ENCODE peak calls at places on chromosomes 12 and 14, in five cellular contexts. M is vagina, U is H1, W is suprapubic skin, D is transverse colon. V is an unnamed sample.

GRCh38 chr12:57242691-57243454 is 8.1 kb downstream of the STAC3 start:
- DNase-seq in M (no peak), U (peak; percentile 100), W (peak; percentile 76), D (peak; percentile 72), V (no peak)

GRCh38 chr12:59672273-59672672 is 76.4 kb downstream of the SLC16A7 start:
- DNase-seq in M (no peak), U (no peak), W (no peak), D (no peak), V (no peak)

GRCh38 chr12:12476836-12477531 is 85.7 kb downstream of the DUSP16 start:
- DNase-seq in M (no peak), U (peak; percentile 38), W (no peak), D (no peak), V (no peak)

GRCh38 chr12:62166525-62166924 is 93.7 kb upstream of the USP15 start:
- DNase-seq in M (no peak), U (no peak), W (no peak), D (no peak), V (no peak)

GRCh38 chr14:64461221-64461620 is 4.1 kb upstream of the AKAP5 start:
- DNase-seq in M (no peak), U (no peak), W (no peak), D (no peak), V (no peak)

GRCh38 chr12:85621041-85621440 is 215.2 kb downstream of the RASSF9 start:
- DNase-seq in M (no peak), U (no peak), W (no peak), D (no peak), V (no peak)

GRCh38 chr12:53224268-53224896 is 7.6 kb downstream of the RARG start:
- DNase-seq in M (no peak), U (peak; percentile 74), W (peak; percentile 77), D (no peak), V (peak; percentile 71)

GRCh38 chr12:30806989-30807694 is 52.4 kb upstream of the CAPRIN2 start:
- DNase-seq in M (no peak), U (peak; percentile 55), W (no peak), D (no peak), V (peak; percentile 45)

GRCh38 chr12:14843425-14843887 is at the start of gene ART4:
- DNase-seq in M (no peak), U (no peak), W (no peak), D (no peak), V (no peak)

GRCh38 chr12:80040075-80040738 is 59.1 kb upstream of the OTOGL start:
- DNase-seq in M (no peak), U (no peak), W (no peak), D (no peak), V (no peak)

GRCh38 chr12:18658829-18659228 is 79.0 kb downstream of the PLCZ1 start:
- DNase-seq in M (no peak), U (no peak), W (no peak), D (no peak), V (no peak)

GRCh38 chr14:86683525-86683924 is 1153.6 kb downstream of the FLRT2 start:
- DNase-seq in M (no peak), U (no peak), W (no peak), D (no peak), V (no peak)

DNA sequence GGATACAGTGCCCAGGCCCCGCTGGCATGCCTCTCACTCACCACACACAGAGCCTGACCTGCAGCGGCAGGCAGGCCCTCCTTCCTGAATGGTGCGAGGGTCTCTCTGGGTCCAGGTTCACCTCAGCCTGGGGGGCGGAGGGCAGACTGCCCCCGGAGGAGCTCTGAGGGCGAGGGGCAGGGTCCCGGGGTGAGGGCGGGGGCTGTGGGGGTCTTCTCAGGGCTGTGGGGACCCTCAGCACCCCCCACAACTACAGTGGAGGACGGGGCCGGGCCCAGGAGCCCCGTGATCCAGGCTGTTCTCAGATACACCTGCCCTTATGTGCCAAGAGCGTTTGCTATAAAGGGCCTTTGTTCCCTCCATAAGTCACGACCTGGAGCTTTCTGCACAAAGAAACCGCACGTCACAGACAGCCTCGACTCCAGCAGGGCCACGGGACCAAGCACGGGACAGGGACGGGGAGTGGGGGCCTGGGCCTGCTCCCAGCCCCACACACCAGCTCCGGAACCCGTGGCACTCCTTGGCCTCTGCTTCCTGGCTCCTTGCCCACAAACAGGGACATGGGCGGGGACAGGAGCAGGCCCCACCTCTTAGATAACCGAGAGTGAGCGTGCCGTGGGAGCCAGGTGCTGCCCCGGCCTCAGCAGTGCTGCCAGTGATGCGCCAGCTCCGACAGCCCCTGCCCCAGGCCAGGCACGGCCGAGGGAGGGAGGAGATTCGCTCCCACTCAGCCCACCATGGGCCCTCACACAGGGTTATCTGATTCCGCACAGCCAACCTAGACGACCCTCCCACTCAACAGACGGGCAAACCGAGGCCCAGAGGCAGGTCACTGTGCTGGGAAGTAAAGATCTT is 101.9 kb downstream of the RFLNA start:
- DNase-seq in M (no peak), U (no peak), W (no peak), D (peak; percentile 86), V (peak; percentile 53)
- TF ChIP-seq POLR2AphosphoS5 in M (no peak), U (no peak), W (no peak), D (no peak), V (peak; percentile 57)

GRCh38 chr12:132621657-132622435 is 3.3 kb downstream of the P2RX2 start:
- DNase-seq in M (no peak), U (no peak), W (no peak), D (no peak), V (no peak)
- TF ChIP-seq POLR2AphosphoS5 in M (no peak), U (no peak), W (no peak), D (no peak), V (no peak)

GRCh38 chr12:95721320-95721719 is 69.2 kb downstream of the NTN4 start:
- DNase-seq in M (no peak), U (no peak), W (no peak), D (no peak), V (peak; percentile 48)

GRCh38 chr12:95717336-95717928 is 73.1 kb downstream of the NTN4 start:
- DNase-seq in M (no peak), U (no peak), W (no peak), D (no peak), V (no peak)

GRCh38 chr12:95718772-95719171 is 71.8 kb downstream of the NTN4 start:
- DNase-seq in M (no peak), U (no peak), W (no peak), D (no peak), V (no peak)

GRCh38 chr12:95715177-95715576 is 75.4 kb downstream of the NTN4 start:
- DNase-seq in M (no peak), U (no peak), W (no peak), D (no peak), V (no peak)

DNA sequence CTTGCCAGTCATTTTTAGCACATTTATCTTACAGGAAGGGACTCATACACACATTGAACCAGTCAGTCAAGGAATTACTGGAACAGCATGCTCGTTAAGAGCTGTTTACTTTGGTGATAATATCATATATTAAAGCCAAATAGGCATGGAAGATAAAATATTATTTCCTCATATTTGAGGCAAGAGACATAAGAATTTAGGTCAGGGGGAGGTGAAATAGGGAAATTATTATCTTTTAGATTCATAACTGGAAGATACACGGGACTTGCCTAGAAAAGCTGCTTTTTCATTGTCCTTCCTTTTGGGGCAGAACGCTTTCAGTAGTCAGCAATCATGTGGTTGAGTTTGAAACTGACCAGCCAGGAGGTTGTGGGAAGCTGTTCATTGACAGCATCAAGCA is 72.6 kb downstream of the NTN4 start:
- DNase-seq in M (no peak), U (no peak), W (no peak), D (no peak), V (peak; percentile 27)
- TF ChIP-seq POLR2AphosphoS5 in M (no peak), U (no peak), W (no peak), D (no peak), V (peak; percentile 70)

GRCh38 chr12:1374296-1374695 is 220.1 kb downstream of the FBXL14 start:
- DNase-seq in M (no peak), U (no peak), W (no peak), D (no peak), V (no peak)

GRCh38 chr12:1377681-1378080 is 216.7 kb downstream of the FBXL14 start:
- DNase-seq in M (no peak), U (no peak), W (no peak), D (no peak), V (no peak)

GRCh38 chr12:1373887-1374286 is 220.5 kb downstream of the FBXL14 start:
- DNase-seq in M (no peak), U (no peak), W (no peak), D (no peak), V (no peak)

GRCh38 chr12:1377117-1377516 is 217.3 kb downstream of the FBXL14 start:
- DNase-seq in M (no peak), U (no peak), W (no peak), D (no peak), V (no peak)

DNA sequence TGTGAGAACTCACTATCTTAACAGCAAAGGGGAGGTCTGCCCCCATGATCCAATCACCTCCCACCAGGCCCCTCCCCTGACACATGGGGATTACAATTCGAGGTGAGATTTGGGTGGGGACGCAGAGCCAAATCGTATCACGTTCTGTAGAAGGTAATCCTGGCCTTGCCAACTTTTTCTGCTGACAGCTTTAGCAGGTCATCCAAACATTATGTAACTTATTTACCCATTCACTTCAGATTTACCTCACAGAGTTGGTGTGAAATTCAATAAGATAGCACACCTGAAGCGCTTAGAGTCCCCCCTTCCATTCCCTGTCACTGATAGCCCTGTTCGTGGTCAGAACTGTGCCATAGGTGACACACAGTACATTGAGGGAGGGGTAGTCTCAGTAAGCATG is 219.1 kb downstream of the FBXL14 start:
- DNase-seq in M (no peak), U (no peak), W (no peak), D (no peak), V (no peak)
- TF ChIP-seq POLR2AphosphoS5 in M (no peak), U (no peak), W (no peak), D (no peak), V (no peak)

GRCh38 chr12:25362646-25363045 is 111.9 kb upstream of the KRAS start:
- DNase-seq in M (no peak), U (no peak), W (no peak), D (no peak), V (no peak)

GRCh38 chr12:25366159-25366558 is 115.4 kb upstream of the KRAS start:
- DNase-seq in M (no peak), U (no peak), W (no peak), D (no peak), V (no peak)

GRCh38 chr12:25361511-25361910 is 110.8 kb upstream of the KRAS start:
- DNase-seq in M (no peak), U (no peak), W (no peak), D (no peak), V (no peak)

GRCh38 chr12:25365340-25365730 is 114.6 kb upstream of the KRAS start:
- DNase-seq in M (no peak), U (no peak), W (no peak), D (no peak), V (no peak)

GRCh38 chr12:25364529-25365339 is 114.0 kb upstream of the KRAS start:
- DNase-seq in M (no peak), U (no peak), W (no peak), D (no peak), V (no peak)
- TF ChIP-seq POLR2AphosphoS5 in M (no peak), U (no peak), W (no peak), D (no peak), V (no peak)

GRCh38 chr12:46430340-46430948 is 57.9 kb upstream of the SLC38A2 start:
- DNase-seq in M (no peak), U (no peak), W (no peak), D (no peak), V (no peak)
- TF ChIP-seq POLR2AphosphoS5 in M (peak; percentile 14), U (no peak), W (no peak), D (peak; percentile 28), V (peak; percentile 60)